ENCODE peak calls at places on chromosomes 12 and 14, in five cellular contexts. J is heart right ventricle, Y is A673, E is astrocyte, S is upper lobe of right lung. K is an unnamed sample.

GRCh38 chr12:12266389-12266872 is 413 bp downstream of the LRP6 start:
- DNase-seq in J (peak; percentile 16), Y (no peak), E (no peak), S (no peak), K (peak; percentile 84)

GRCh38 chr14:103657466-103657865 is 28.5 kb downstream of the KLC1 start:
- DNase-seq in J (no peak), Y (no peak), E (peak; percentile 79), S (no peak), K (no peak)

GRCh38 chr12:27595231-27595642 is 71.2 kb downstream of the PPFIBP1 start:
- DNase-seq in J (peak; percentile 19), Y (peak; percentile 52), E (peak; percentile 86), S (no peak), K (no peak)

GRCh38 chr12:630656-631632 is 32.3 kb downstream of the NINJ2 start:
- DNase-seq in J (peak; percentile 76), Y (no peak), E (no peak), S (peak; percentile 91), K (peak; percentile 88)

GRCh38 chr14:35385042-35385839 is 19.3 kb downstream of the NFKBIA start:
- DNase-seq in J (peak; percentile 84), Y (peak; percentile 93), E (peak; percentile 91), S (no peak), K (peak; percentile 58)

GRCh38 chr12:85623726-85624125 is 212.5 kb downstream of the RASSF9 start:
- DNase-seq in J (no peak), Y (no peak), E (no peak), S (no peak), K (no peak)

GRCh38 chr14:90397401-90398314 is 829 bp downstream of the CALM1 start:
- DNase-seq in J (peak; percentile 77), Y (peak; percentile 70), E (no peak), S (peak; percentile 85), K (peak; percentile 87)

GRCh38 chr12:109309441-109310246 is 560 bp upstream of the FOXN4 start:
- DNase-seq in J (no peak), Y (peak; percentile 32), E (no peak), S (no peak), K (peak; percentile 85)

GRCh38 chr12:3091650-3092207 is 14.6 kb downstream of the TSPAN9 start:
- DNase-seq in J (no peak), Y (no peak), E (no peak), S (no peak), K (no peak)

GRCh38 chr12:22374499-22374898 is 40.0 kb upstream of the ST8SIA1 start:
- DNase-seq in J (no peak), Y (no peak), E (no peak), S (no peak), K (no peak)

GRCh38 chr12:103986823-103987222 is 21.2 kb downstream of the TDG start:
- DNase-seq in J (no peak), Y (no peak), E (peak; percentile 78), S (no peak), K (no peak)

GRCh38 chr14:51087024-51087423 is 7.9 kb downstream of the TRIM9 start:
- DNase-seq in J (no peak), Y (no peak), E (no peak), S (no peak), K (peak; percentile 20)

GRCh38 chr14:47715330-47715729 is 39.9 kb upstream of the MDGA2 start:
- DNase-seq in J (no peak), Y (no peak), E (peak; percentile 33), S (no peak), K (no peak)

GRCh38 chr12:85874064-85874463 is at the start of gene NTS:
- DNase-seq in J (no peak), Y (peak; percentile 38), E (no peak), S (no peak), K (no peak)

GRCh38 chr12:43315961-43316360 is 236.0 kb downstream of the ADAMTS20 start:
- DNase-seq in J (no peak), Y (no peak), E (peak; percentile 42), S (no peak), K (no peak)

GRCh38 chr14:65255583-65256443 is 153.5 kb upstream of the MAX start:
- DNase-seq in J (no peak), Y (no peak), E (no peak), S (peak; percentile 74), K (peak; percentile 88)

GRCh38 chr12:20451759-20452158 is 83.4 kb downstream of the PDE3A start:
- DNase-seq in J (no peak), Y (no peak), E (peak; percentile 94), S (no peak), K (no peak)

GRCh38 chr12:92466391-92467305 is 236.1 kb upstream of the PLEKHG7 start:
- DNase-seq in J (no peak), Y (no peak), E (peak; percentile 13), S (no peak), K (peak; percentile 8)

GRCh38 chr12:4908694-4909396 is 860 bp upstream of the KCNA1 start:
- DNase-seq in J (no peak), Y (peak; percentile 67), E (peak; percentile 18), S (no peak), K (peak; percentile 92)

GRCh38 chr14:104444159-104445030 is 135.2 kb upstream of the C14orf180 start:
- DNase-seq in J (no peak), Y (no peak), E (no peak), S (peak; percentile 27), K (no peak)

GRCh38 chr14:36619853-36620252 is 37.4 kb upstream of the NKX2-8 start:
- DNase-seq in J (no peak), Y (no peak), E (no peak), S (no peak), K (no peak)

GRCh38 chr14:34593740-34594375 is 36.1 kb downstream of the SNX6 start:
- DNase-seq in J (no peak), Y (no peak), E (peak; percentile 85), S (peak; percentile 13), K (no peak)

GRCh38 chr14:74920281-74920680 is 2.8 kb downstream of the RPS6KL1 start:
- DNase-seq in J (no peak), Y (no peak), E (no peak), S (no peak), K (no peak)

DNA sequence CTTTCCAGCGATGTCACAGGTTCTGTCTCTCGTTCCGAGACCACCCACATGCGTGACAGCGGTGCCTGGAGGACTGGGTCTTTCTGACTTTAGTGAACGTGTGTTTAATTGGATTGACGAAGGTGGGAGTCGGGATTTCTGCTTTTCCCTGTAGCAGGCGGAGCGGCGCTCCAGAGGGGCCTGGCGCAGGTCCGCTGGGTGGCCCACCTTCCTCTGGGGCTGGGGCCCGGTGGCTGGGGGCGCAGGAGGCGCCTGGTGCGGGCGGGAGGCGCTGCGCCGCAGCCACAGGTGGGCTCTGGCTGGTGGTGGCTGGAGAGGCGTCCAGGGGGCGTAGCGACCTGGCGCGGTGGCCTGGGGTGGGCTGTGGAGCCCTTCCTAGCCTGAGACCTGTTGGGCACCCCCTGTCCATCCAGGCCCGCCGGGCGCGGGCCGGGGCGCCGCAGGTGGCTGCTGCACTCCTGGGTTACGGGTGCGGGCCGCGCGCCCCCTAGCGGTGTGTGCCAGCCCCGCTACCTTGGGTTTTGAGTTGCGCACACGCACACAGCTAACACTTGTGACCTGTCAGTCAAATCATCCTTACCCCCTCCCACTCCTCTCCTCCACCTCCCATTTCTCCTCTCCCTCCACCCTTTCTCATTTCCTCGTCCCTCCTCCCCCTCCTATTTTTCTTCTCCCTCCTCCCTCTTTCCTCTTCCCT is 2.0 kb downstream of the MEG3 start:
- DNase-seq in J (no peak), Y (no peak), E (peak; percentile 88), S (no peak), K (peak; percentile 69)
- H3K4me3 ChIP-seq in J (peak overlapping the region; percentile 5), Y (peak overlapping the region; percentile 57), E (peak overlapping the region; percentile 87), S (peak overlapping the region; percentile 29), K (no peak overlapping the region)

GRCh38 chr12:114678718-114679117 is 5.3 kb downstream of the TBX3 start:
- DNase-seq in J (no peak), Y (no peak), E (no peak), S (no peak), K (no peak)

GRCh38 chr12:114680498-114681148 is 3.4 kb downstream of the TBX3 start:
- DNase-seq in J (no peak), Y (no peak), E (no peak), S (no peak), K (no peak)

GRCh38 chr12:114679942-114680341 is 4.0 kb downstream of the TBX3 start:
- DNase-seq in J (no peak), Y (no peak), E (no peak), S (no peak), K (no peak)

GRCh38 chr12:114678028-114678427 is 5.9 kb downstream of the TBX3 start:
- DNase-seq in J (no peak), Y (no peak), E (no peak), S (no peak), K (no peak)

DNA sequence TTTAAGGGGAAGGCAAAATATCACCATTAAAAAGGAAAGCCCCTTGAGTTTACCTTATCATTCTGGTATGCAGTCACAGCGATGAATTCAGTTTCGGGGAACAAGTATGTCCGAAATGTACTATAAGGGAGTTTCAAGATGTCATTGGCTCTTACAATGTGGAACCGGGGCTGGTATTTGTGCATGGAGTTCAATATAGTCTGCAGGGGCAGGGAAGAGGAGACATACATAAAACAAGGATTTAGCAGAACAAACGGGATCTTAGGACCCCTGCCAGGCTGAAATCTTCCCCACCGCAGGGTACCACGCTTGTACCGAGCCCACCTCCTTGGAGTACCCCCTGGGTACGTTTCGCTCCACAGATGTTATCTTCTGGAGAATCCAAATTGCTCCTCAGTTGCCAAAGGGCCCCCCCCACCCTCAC is 4.5 kb downstream of the TBX3 start:
- DNase-seq in J (no peak), Y (no peak), E (no peak), S (no peak), K (no peak)
- H3K36me3 ChIP-seq in J (no peaks in the 10 kb centered on the region), Y (no peaks in the 10 kb centered on the region), E (peaks cover 17% of the 10 kb centered on the region), S (no peaks in the 10 kb centered on the region), K (no peaks in the 10 kb centered on the region)

GRCh38 chr14:100887728-100888335 is 15.7 kb downstream of the RTL1 start:
- DNase-seq in J (no peak), Y (peak; percentile 75), E (peak; percentile 12), S (no peak), K (no peak)

GRCh38 chr14:100889641-100890040 is 13.9 kb downstream of the RTL1 start:
- DNase-seq in J (no peak), Y (no peak), E (no peak), S (peak; percentile 33), K (no peak)

GRCh38 chr14:100890044-100890443 is 13.5 kb downstream of the RTL1 start:
- DNase-seq in J (no peak), Y (no peak), E (no peak), S (peak; percentile 13), K (no peak)

GRCh38 chr14:100890451-100890850 is 13.1 kb downstream of the RTL1 start:
- DNase-seq in J (no peak), Y (no peak), E (no peak), S (peak; percentile 9), K (no peak)

GRCh38 chr14:100888789-100889315 is 14.7 kb downstream of the RTL1 start:
- DNase-seq in J (no peak), Y (peak; percentile 31), E (no peak), S (no peak), K (no peak)
- H3K27me3 ChIP-seq in J (no peaks in the 10 kb centered on the region), Y (no peaks in the 10 kb centered on the region), E (no peaks in the 10 kb centered on the region), S (no peaks in the 10 kb centered on the region), K (no peaks in the 10 kb centered on the region)

GRCh38 chr12:54047160-54047963 is 6.3 kb upstream of the HOXC4 start:
- DNase-seq in J (no peak), Y (no peak), E (no peak), S (no peak), K (peak; percentile 78)

GRCh38 chr12:54048694-54049093 is 4.9 kb upstream of the HOXC4 start:
- DNase-seq in J (no peak), Y (no peak), E (no peak), S (no peak), K (no peak)

GRCh38 chr12:54046809-54047159 is 6.9 kb upstream of the HOXC4 start:
- DNase-seq in J (no peak), Y (no peak), E (no peak), S (no peak), K (peak; percentile 76)

GRCh38 chr12:54049164-54049563 is 4.5 kb upstream of the HOXC4 start:
- DNase-seq in J (no peak), Y (no peak), E (no peak), S (no peak), K (no peak)

GRCh38 chr12:54047964-54048303 is 5.7 kb upstream of the HOXC4 start:
- DNase-seq in J (no peak), Y (no peak), E (no peak), S (no peak), K (no peak)
- H3K4me3 ChIP-seq in J (no peak overlapping the region), Y (no peak overlapping the region), E (no peak overlapping the region), S (no peak overlapping the region), K (no peak overlapping the region)